ENCODE peak calls at places on chromosomes 16 and 17, in nine cellular contexts. C is A549, F is HL-60, W is HepG2, O is K562, U is GM12878, H is Panc1, A is HCT116, Y is SK-N-SH. Z is an unnamed sample.

GRCh38 chr17:18382441-18383078 is 5.0 kb downstream of the EVPLL start:
- DNase-seq in Y (no peak), W (no peak), C (no peak), H (no peak), O (no peak), F (no peak), U (no peak), A (no peak), Z (peak)

GRCh38 chr16:14140916-14141315 is 69.8 kb downstream of the MRTFB start:
- DNase-seq in C (no peak), U (no peak), A (no peak), W (no peak), Y (no peak), H (no peak), F (no peak), O (no peak), Z (no peak)

GRCh38 chr16:10951016-10951415 is 6.7 kb downstream of the CLEC16A start:
- DNase-seq in A (no peak), Y (no peak), O (no peak), U (no peak), W (no peak), F (no peak), C (no peak), H (no peak), Z (no peak)

GRCh38 chr17:83012873-83013778 is 66.3 kb upstream of the METRNL start:
- DNase-seq in H (no peak), O (no peak), C (no peak), W (no peak), U (no peak), Y (peak), F (no peak), A (no peak), Z (no peak)

GRCh38 chr17:50767030-50767429 is 288 bp downstream of the ANKRD40CL start:
- DNase-seq in F (no peak), H (no peak), A (no peak), Y (no peak), U (no peak), O (no peak), W (no peak), C (no peak), Z (no peak)

GRCh38 chr17:7220593-7221280 is 999 bp downstream of the ACADVL start:
- DNase-seq in C (peak), W (peak), F (no peak), A (no peak), H (no peak), U (no peak), Y (peak), O (peak), Z (peak)

GRCh38 chr16:85136705-85137322 is 24.5 kb upstream of the CIBAR2 start:
- DNase-seq in Y (peak), C (peak), O (no peak), F (no peak), A (no peak), H (no peak), U (no peak), W (peak), Z (peak)

GRCh38 chr17:74959826-74960738 is 12.5 kb downstream of the HID1 start:
- DNase-seq in W (no peak), U (no peak), F (no peak), O (peak), C (peak), A (no peak), H (no peak), Y (no peak), Z (no peak)

GRCh38 chr16:3094289-3095027 is 4.6 kb downstream of the ZSCAN10 start:
- DNase-seq in C (peak), W (peak), A (peak), O (peak), H (no peak), F (no peak), Y (peak), U (no peak), Z (peak)

GRCh38 chr17:1290676-1291075 is 11.2 kb downstream of the TRARG1 start:
- DNase-seq in U (no peak), H (no peak), C (no peak), W (no peak), Y (no peak), F (no peak), O (no peak), A (no peak), Z (no peak)
- TF ChIP-seq REST in U (no peak), H (no peak), C (no peak), W (no peak), Y (no peak), F (no peak), O (no peak), A (no peak), Z (no peak)

GRCh38 chr17:15453782-15454181 is 13.6 kb downstream of the CDRT4 start:
- DNase-seq in F (no peak), C (no peak), A (no peak), O (no peak), U (no peak), Y (no peak), W (no peak), H (no peak), Z (no peak)
- TF ChIP-seq REST in F (no peak), C (no peak), A (no peak), O (no peak), U (no peak), Y (no peak), W (no peak), H (no peak), Z (no peak)

DNA sequence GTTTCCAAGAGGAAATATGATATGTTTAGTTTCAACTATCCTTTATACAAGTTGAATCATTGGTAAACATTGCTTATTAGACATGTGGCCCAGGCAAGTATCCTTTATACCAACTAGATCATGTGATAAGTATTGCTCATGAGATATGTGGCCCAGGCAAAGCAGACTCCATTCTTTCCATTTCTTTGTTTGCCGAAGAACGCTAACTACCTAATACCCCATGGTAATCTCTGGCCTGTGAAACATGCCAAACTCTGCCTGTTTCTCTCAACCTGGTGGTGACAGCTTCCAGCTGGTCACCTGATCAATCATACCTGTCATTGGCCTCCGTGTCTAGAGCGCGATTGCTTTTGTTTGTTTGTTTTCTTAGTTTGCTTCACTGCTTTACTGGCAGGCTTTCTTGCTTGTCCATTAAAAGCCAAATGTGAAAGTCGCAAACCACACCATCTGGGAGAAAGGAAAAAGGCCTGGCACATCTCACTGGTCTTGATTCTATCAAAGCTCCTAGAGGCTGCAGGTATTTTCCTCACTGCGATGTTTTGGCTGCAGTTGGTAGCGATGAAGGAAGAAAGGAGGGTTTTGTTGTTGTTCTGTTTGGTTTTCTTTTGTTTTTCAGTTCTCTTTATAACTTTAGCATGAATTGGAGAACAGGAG is 686.2 kb downstream of the KCNJ2 start:
- DNase-seq in F (no peak), C (no peak), W (no peak), U (no peak), Y (no peak), O (no peak), A (no peak), H (peak), Z (no peak)
- TF ChIP-seq REST in F (no peak), C (no peak), W (no peak), U (no peak), Y (no peak), O (no peak), A (no peak), H (no peak), Z (no peak)

GRCh38 chr17:41333836-41334235 is 16.8 kb downstream of the KRT33A start:
- DNase-seq in F (no peak), O (no peak), H (no peak), U (no peak), W (no peak), Y (no peak), C (no peak), A (no peak), Z (no peak)

GRCh38 chr17:41331606-41332005 is 16.1 kb upstream of the KRTAP17-1 start:
- DNase-seq in C (no peak), Y (no peak), U (no peak), O (no peak), A (no peak), H (no peak), W (no peak), F (no peak), Z (no peak)

GRCh38 chr17:41332239-41332638 is 16.7 kb upstream of the KRTAP17-1 start:
- DNase-seq in O (no peak), H (no peak), W (no peak), C (no peak), Y (no peak), A (no peak), F (no peak), U (no peak), Z (no peak)

GRCh38 chr17:41334385-41334784 is 16.2 kb downstream of the KRT33A start:
- DNase-seq in C (no peak), W (no peak), A (no peak), F (no peak), O (no peak), U (peak), Y (no peak), H (no peak), Z (no peak)

GRCh38 chr17:41333098-41333497 is 17.5 kb downstream of the KRT33A start:
- DNase-seq in H (no peak), U (no peak), W (no peak), F (no peak), A (no peak), Y (no peak), O (no peak), C (no peak), Z (no peak)
- TF ChIP-seq REST in H (no peak), U (no peak), W (no peak), F (no peak), A (no peak), Y (no peak), O (no peak), C (no peak), Z (no peak)

DNA sequence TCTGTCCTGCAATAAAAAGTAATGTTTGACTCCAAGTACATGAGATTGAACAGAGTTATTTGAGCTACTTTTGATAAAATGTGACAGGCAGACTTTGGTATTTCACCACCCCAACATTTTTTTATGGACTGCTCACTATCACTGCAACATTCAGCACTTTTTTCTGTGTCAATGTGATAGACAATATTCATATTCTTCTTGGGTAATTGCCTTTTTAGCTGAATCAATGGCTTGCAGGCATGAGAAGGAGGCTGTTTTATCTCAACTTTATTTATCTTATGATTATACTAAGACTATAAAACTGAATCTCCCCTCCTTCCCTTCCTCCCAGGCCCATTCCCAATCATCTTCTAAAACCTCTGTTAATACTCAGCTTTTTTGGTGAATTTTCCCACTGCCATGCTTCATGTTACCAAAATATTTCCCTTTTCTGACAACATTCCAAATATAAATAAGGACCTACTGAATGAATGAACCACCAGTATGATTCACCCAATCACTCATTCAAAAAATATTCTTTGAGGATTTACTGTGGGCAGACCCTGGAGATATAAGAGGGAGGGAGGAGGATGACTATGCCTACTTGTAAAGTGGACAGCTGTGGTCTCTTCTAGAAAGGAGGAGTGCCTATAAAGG is 67.6 kb downstream of the CDH13 start:
- DNase-seq in A (no peak), O (no peak), U (no peak), Y (no peak), C (no peak), H (no peak), W (no peak), F (no peak), Z (no peak)
- TF ChIP-seq REST in A (no peak), O (no peak), U (no peak), Y (no peak), C (no peak), H (no peak), W (no peak), F (no peak), Z (no peak)